ENCODE peak calls at places on chromosomes 11 and 22, in six cellular contexts. Z is HCT116, V is fibroblast of lung, E is colonic mucosa, R is endothelial cell of umbilical vein, M is IMR-90. C is an unnamed sample.
A peak's percentile ranks its signal among the peaks of the same experiment; 100 is the strongest.

GRCh38 chr22:27270818-27271510 is 530.6 kb downstream of the MN1 start:
- DNase-seq in Z (no peak), V (peak; percentile 51), E (no peak), R (no peak), M (no peak), C (no peak)

GRCh38 chr11:23284626-23285025 is 424.4 kb upstream of the CCDC179 start:
- DNase-seq in Z (no peak), V (peak; percentile 61), E (no peak), R (no peak), M (peak; percentile 79), C (peak; percentile 31)

GRCh38 chr11:98842187-98842586 is 178.6 kb upstream of the CNTN5 start:
- DNase-seq in Z (no peak), V (no peak), E (no peak), R (no peak), M (no peak), C (no peak)

GRCh38 chr11:57426439-57426753 is 525 bp downstream of the SLC43A3 start:
- DNase-seq in Z (no peak), V (no peak), E (no peak), R (no peak), M (no peak), C (peak; percentile 4)

GRCh38 chr11:121544956-121545355 is 92.2 kb upstream of the SORL1-AS1 start:
- DNase-seq in Z (no peak), V (no peak), E (no peak), R (no peak), M (no peak), C (no peak)

GRCh38 chr22:17785185-17786184 is 11.2 kb upstream of the BID start:
- DNase-seq in Z (peak; percentile 41), V (no peak), E (peak; percentile 84), R (peak; percentile 11), M (no peak), C (peak; percentile 70)

GRCh38 chr22:48894064-48894671 is 933.5 kb downstream of the BRD1 start:
- DNase-seq in Z (no peak), V (no peak), E (peak; percentile 10), R (no peak), M (no peak), C (no peak)

GRCh38 chr22:45263790-45264269 is 20.9 kb upstream of the UPK3A start:
- DNase-seq in Z (peak; percentile 46), V (peak; percentile 75), E (peak; percentile 63), R (peak; percentile 61), M (peak; percentile 84), C (no peak)

GRCh38 chr22:45210577-45211431 is 29.9 kb downstream of the KIAA0930 start:
- DNase-seq in Z (no peak), V (no peak), E (no peak), R (no peak), M (no peak), C (no peak)

GRCh38 chr11:85459304-85459703 is 167.8 kb downstream of the DLG2 start:
- DNase-seq in Z (no peak), V (no peak), E (no peak), R (no peak), M (no peak), C (no peak)

GRCh38 chr11:2089536-2090165 is 49.5 kb downstream of the IGF2 start:
- DNase-seq in Z (peak; percentile 73), V (peak; percentile 21), E (no peak), R (peak; percentile 43), M (peak; percentile 11), C (peak; percentile 71)

GRCh38 chr22:48745842-48746788 is 1081.6 kb downstream of the BRD1 start:
- DNase-seq in Z (no peak), V (no peak), E (no peak), R (no peak), M (no peak), C (no peak)

GRCh38 chr11:15926071-15926470 is 430.3 kb downstream of the SOX6 start:
- DNase-seq in Z (no peak), V (no peak), E (no peak), R (no peak), M (no peak), C (no peak)

GRCh38 chr22:49372530-49373288 is 455.0 kb downstream of the BRD1 start:
- DNase-seq in Z (peak; percentile 83), V (no peak), E (peak; percentile 12), R (no peak), M (no peak), C (peak; percentile 23)

GRCh38 chr11:43072096-43072495 is 239.7 kb upstream of the API5 start:
- DNase-seq in Z (no peak), V (no peak), E (no peak), R (no peak), M (no peak), C (no peak)

GRCh38 chr11:128765571-128766530 is 72.0 kb downstream of the FLI1 start:
- DNase-seq in Z (no peak), V (peak; percentile 23), E (no peak), R (no peak), M (no peak), C (no peak)

GRCh38 chr11:82270870-82271269 is 462.8 kb downstream of the FAM181B start:
- DNase-seq in Z (no peak), V (no peak), E (no peak), R (no peak), M (no peak), C (no peak)

GRCh38 chr22:19604711-19605268 is 80.6 kb upstream of the CLDN5 start:
- DNase-seq in Z (no peak), V (no peak), E (no peak), R (peak; percentile 56), M (no peak), C (no peak)

GRCh38 chr11:76562541-76562940 is 108.0 kb downstream of the LRRC32 start:
- DNase-seq in Z (no peak), V (no peak), E (no peak), R (peak; percentile 18), M (no peak), C (no peak)

GRCh38 chr11:76558891-76559290 is 111.7 kb downstream of the LRRC32 start:
- DNase-seq in Z (no peak), V (no peak), E (no peak), R (no peak), M (no peak), C (no peak)

GRCh38 chr11:76561245-76561644 is 109.3 kb downstream of the LRRC32 start:
- DNase-seq in Z (no peak), V (no peak), E (no peak), R (no peak), M (no peak), C (no peak)

GRCh38 chr11:76558473-76558872 is 112.1 kb downstream of the LRRC32 start:
- DNase-seq in Z (no peak), V (no peak), E (no peak), R (no peak), M (no peak), C (no peak)

GRCh38 chr11:76560219-76560618 is 110.3 kb downstream of the LRRC32 start:
- DNase-seq in Z (peak; percentile 40), V (peak; percentile 10), E (no peak), R (peak; percentile 70), M (no peak), C (peak; percentile 78)
- H3K9ac ChIP-seq in Z (no peak overlapping the region), V (no peak overlapping the region), E (no peak overlapping the region), R (no peak overlapping the region), M (no peak overlapping the region), C (no peak overlapping the region)

GRCh38 chr11:65429724-65430405 is 7.3 kb downstream of the NEAT1 start:
- DNase-seq in Z (no peak), V (peak; percentile 79), E (peak; percentile 77), R (peak; percentile 79), M (peak; percentile 80), C (peak; percentile 37)
- H3K4me3 ChIP-seq in Z (no peak overlapping the region), V (peak overlapping the region; percentile 78), E (no peak overlapping the region), R (peak overlapping the region; percentile 95), M (peak overlapping the region; percentile 35), C (no peak overlapping the region)

DNA sequence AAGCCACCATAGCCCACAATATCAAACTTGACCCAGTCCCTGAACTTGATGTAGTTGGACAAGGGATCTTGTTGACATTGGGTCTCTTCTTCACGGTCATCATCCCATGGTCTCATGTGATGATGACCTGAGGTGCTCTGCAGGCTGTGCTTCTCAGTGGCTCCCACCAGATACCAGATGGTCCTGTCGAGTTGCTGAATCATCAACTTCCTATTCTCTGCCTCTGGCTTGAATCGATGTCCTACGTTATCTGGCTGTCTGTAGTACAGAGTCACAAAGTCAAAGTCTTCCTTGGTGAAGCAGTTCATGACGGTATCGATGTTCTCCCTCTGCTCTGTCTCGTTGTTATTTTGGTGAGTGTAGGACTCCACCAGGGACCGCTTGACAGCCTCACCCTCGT is 145.7 kb upstream of the ALDH3B2 start:
- DNase-seq in Z (no peak), V (no peak), E (no peak), R (no peak), M (no peak), C (no peak)
- TF ChIP-seq CTCF in Z (no peak), V (no peak), E (no peak), R (no peak), M (no peak), C (no peak)

GRCh38 chr11:77252555-77253270 is 48.8 kb downstream of the GDPD4 start:
- DNase-seq in Z (no peak), V (no peak), E (peak; percentile 41), R (no peak), M (no peak), C (no peak)

GRCh38 chr11:77253690-77254089 is 47.8 kb downstream of the GDPD4 start:
- DNase-seq in Z (no peak), V (no peak), E (no peak), R (no peak), M (no peak), C (no peak)

GRCh38 chr11:77249427-77249826 is 52.1 kb downstream of the GDPD4 start:
- DNase-seq in Z (peak; percentile 27), V (peak; percentile 86), E (no peak), R (peak; percentile 37), M (peak; percentile 48), C (peak; percentile 91)

GRCh38 chr11:77250881-77251640 is 50.4 kb downstream of the GDPD4 start:
- DNase-seq in Z (no peak), V (peak; percentile 77), E (no peak), R (peak; percentile 73), M (peak; percentile 85), C (peak; percentile 78)
- H3K9ac ChIP-seq in Z (no peak overlapping the region), V (no peak overlapping the region), E (no peak overlapping the region), R (peak overlapping the region; percentile 4), M (no peak overlapping the region), C (peak overlapping the region; percentile 26)